ENCODE peak calls at places on chromosomes 13 and 19, in seven cellular contexts. I is hepatocyte, J is H9, M is astrocyte, Q is neural progenitor cell, A is transverse colon, D is AG04450. K is an unnamed sample.
A peak's percentile ranks its signal among the peaks of the same experiment; 100 is the strongest.

GRCh38 chr13:51534075-51534817 is 50.0 kb upstream of the WDFY2 start:
- DNase-seq in I (no peak), J (no peak), M (no peak), Q (no peak), A (peak; percentile 32), D (no peak), K (no peak)

GRCh38 chr19:41940443-41941409 is 12.5 kb upstream of the ERFL start:
- DNase-seq in I (no peak), J (no peak), M (no peak), Q (no peak), A (no peak), D (no peak), K (no peak)

GRCh38 chr13:50991624-50992610 is 82.3 kb downstream of the RNASEH2B start:
- DNase-seq in I (no peak), J (no peak), M (no peak), Q (no peak), A (no peak), D (no peak), K (no peak)

GRCh38 chr13:21674271-21675009 is 3.6 kb downstream of the FGF9 start:
- DNase-seq in I (peak; percentile 62), J (peak; percentile 40), M (no peak), Q (peak; percentile 77), A (peak; percentile 23), D (no peak), K (no peak)

GRCh38 chr13:44826586-44827350 is 162.5 kb downstream of the NUFIP1 start:
- DNase-seq in I (no peak), J (no peak), M (no peak), Q (no peak), A (no peak), D (no peak), K (no peak)

GRCh38 chr19:29549105-29550070 is 23.6 kb downstream of the VSTM2B start:
- DNase-seq in I (no peak), J (peak; percentile 12), M (no peak), Q (no peak), A (no peak), D (no peak), K (no peak)

GRCh38 chr13:80497978-80498377 is 157.1 kb upstream of the SPRY2 start:
- DNase-seq in I (no peak), J (no peak), M (no peak), Q (no peak), A (no peak), D (no peak), K (no peak)

GRCh38 chr13:26971990-26972888 is 199.4 kb downstream of the USP12 start:
- DNase-seq in I (peak; percentile 68), J (peak; percentile 83), M (peak; percentile 6), Q (peak; percentile 58), A (peak; percentile 80), D (no peak), K (peak; percentile 66)

GRCh38 chr13:110713981-110714797 is 689 bp downstream of the ING1 start:
- DNase-seq in I (peak; percentile 74), J (peak; percentile 42), M (no peak), Q (peak; percentile 74), A (peak; percentile 65), D (no peak), K (peak; percentile 92)

GRCh38 chr19:40326201-40326600 is 22.0 kb downstream of the C19orf47 start:
- DNase-seq in I (no peak), J (no peak), M (no peak), Q (no peak), A (no peak), D (no peak), K (no peak)

GRCh38 chr13:75480691-75481175 is 1.2 kb downstream of the TBC1D4 start:
- DNase-seq in I (peak; percentile 60), J (peak; percentile 72), M (peak; percentile 50), Q (peak; percentile 65), A (peak; percentile 77), D (no peak), K (peak; percentile 88)

GRCh38 chr13:78376033-78376432 is 227.3 kb downstream of the POU4F1 start:
- DNase-seq in I (no peak), J (no peak), M (no peak), Q (no peak), A (no peak), D (no peak), K (no peak)

GRCh38 chr13:99978781-99979452 is 2.7 kb upstream of the ZIC2 start:
- DNase-seq in I (peak; percentile 30), J (peak; percentile 91), M (no peak), Q (peak; percentile 92), A (no peak), D (no peak), K (no peak)

GRCh38 chr19:15464394-15465385 is at the start of gene RASAL3:
- DNase-seq in I (no peak), J (peak; percentile 59), M (no peak), Q (no peak), A (peak; percentile 60), D (no peak), K (peak; percentile 61)

GRCh38 chr19:47434088-47434487 is 14.8 kb upstream of the MEIS3 start:
- DNase-seq in I (no peak), J (no peak), M (no peak), Q (no peak), A (no peak), D (no peak), K (no peak)

GRCh38 chr19:49058592-49058991 is 1.0 kb upstream of the CGB7 start:
- DNase-seq in I (no peak), J (peak; percentile 62), M (peak; percentile 30), Q (peak; percentile 29), A (no peak), D (no peak), K (no peak)

GRCh38 chr19:480016-480855 is 16.1 kb upstream of the MADCAM1 start:
- DNase-seq in I (peak; percentile 86), J (peak; percentile 82), M (no peak), Q (peak; percentile 84), A (peak; percentile 77), D (no peak), K (peak; percentile 47)

GRCh38 chr19:1728816-1729567 is 24.3 kb upstream of the ONECUT3 start:
- DNase-seq in I (no peak), J (no peak), M (no peak), Q (no peak), A (no peak), D (no peak), K (no peak)

GRCh38 chr13:73960474-73960873 is 173.7 kb downstream of the KLF12 start:
- DNase-seq in I (no peak), J (no peak), M (no peak), Q (no peak), A (no peak), D (no peak), K (no peak)

GRCh38 chr19:38294090-38294489 is 10.0 kb upstream of the C19orf33 start:
- DNase-seq in I (no peak), J (no peak), M (no peak), Q (no peak), A (no peak), D (no peak), K (no peak)

GRCh38 chr13:109309625-109310363 is 476.6 kb downstream of the IRS2 start:
- DNase-seq in I (peak; percentile 56), J (no peak), M (no peak), Q (no peak), A (no peak), D (no peak), K (no peak)

DNA sequence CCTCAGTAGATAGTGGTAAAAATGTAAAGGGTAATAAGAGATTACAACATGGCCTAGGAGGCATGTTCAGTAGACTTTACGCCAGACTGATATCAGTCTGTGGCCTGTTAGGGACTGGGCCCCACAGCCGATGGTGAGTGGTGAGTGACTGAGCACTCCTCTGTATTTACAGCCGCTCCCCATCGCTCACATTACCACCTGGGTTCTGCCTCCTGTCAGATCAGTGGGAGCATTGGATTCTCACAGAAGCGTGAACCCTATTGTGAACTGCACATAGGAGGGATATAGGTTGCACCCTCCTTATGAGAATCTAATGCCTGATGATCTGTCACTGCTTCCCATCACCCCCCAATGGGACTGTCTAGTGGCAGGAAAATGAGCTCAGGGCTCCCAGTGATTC is 17.9 kb downstream of the NLRP11 start:
- DNase-seq in I (no peak), J (no peak), M (no peak), Q (no peak), A (no peak), D (no peak), K (no peak)
- H3K27me3 ChIP-seq in I (no peaks in the 10 kb centered on the region), J (no peaks in the 10 kb centered on the region), M (no peaks in the 10 kb centered on the region), Q (no peaks in the 10 kb centered on the region), A (peaks cover 3% of the 10 kb centered on the region), D (no peaks in the 10 kb centered on the region), K (no peaks in the 10 kb centered on the region)

GRCh38 chr19:45969676-45970075 is 4.0 kb downstream of the NOVA2 start:
- DNase-seq in I (no peak), J (no peak), M (no peak), Q (no peak), A (no peak), D (no peak), K (no peak)
- H3K27me3 ChIP-seq in I (peaks cover 50% of the 10 kb centered on the region), J (no peaks in the 10 kb centered on the region), M (peaks cover 5% of the 10 kb centered on the region), Q (peaks cover 32% of the 10 kb centered on the region), A (peaks cover 86% of the 10 kb centered on the region), D (peaks cover 47% of the 10 kb centered on the region), K (peaks cover 2% of the 10 kb centered on the region)

DNA sequence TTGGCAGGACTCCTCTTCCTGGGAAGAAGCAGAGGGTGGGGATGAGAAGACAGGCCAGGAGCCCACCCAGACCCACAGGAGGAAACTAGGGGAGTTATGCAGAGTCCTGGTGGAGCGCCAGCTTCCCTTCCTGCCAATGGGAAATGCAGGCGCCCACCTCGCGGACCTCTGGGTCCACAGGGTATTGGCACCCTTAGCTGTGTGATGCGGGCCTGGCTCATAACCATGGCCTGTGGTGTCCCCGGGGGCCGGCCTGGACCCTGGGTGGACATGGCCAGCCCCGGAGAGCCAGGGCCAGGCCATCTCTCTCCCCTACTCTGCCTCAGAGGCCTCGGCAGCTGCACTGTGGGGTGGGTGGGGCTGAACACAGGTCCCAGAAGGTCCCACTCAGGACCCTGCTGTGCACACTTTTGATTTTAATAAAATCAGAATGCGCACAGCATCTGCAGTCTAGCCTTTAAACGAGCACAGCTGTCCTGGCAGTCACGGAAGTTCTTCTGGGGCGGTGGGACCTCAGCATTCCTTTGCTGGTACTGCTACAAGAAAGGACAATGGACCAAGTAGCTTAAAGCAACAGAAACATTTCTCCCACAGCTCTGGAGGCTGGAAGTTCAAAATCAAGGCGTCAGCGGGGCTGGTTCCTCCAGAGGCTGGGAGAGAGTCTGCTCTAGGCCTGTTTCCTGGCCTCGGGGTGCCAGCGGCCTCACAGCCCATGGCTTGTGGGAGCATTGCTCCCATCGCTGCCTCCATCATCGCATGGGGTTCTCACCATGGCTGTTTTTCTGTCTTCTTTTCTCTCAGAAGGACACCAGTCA is 1.8 kb downstream of the F10 start:
- DNase-seq in I (no peak), J (no peak), M (no peak), Q (no peak), A (no peak), D (no peak), K (no peak)
- H3K27me3 ChIP-seq in I (no peaks in the 10 kb centered on the region), J (no peaks in the 10 kb centered on the region), M (peaks cover 3% of the 10 kb centered on the region), Q (no peaks in the 10 kb centered on the region), A (peaks cover 4% of the 10 kb centered on the region), D (peaks cover 11% of the 10 kb centered on the region), K (no peaks in the 10 kb centered on the region)

GRCh38 chr19:6101291-6101690 is 9.0 kb downstream of the RFX2 start:
- DNase-seq in I (no peak), J (no peak), M (peak; percentile 56), Q (no peak), A (no peak), D (no peak), K (no peak)

GRCh38 chr19:6101991-6102390 is 8.3 kb downstream of the RFX2 start:
- DNase-seq in I (no peak), J (no peak), M (no peak), Q (no peak), A (no peak), D (no peak), K (no peak)

GRCh38 chr19:6105444-6105843 is 4.9 kb downstream of the RFX2 start:
- DNase-seq in I (no peak), J (no peak), M (no peak), Q (no peak), A (no peak), D (no peak), K (no peak)

GRCh38 chr19:6103894-6104293 is 6.4 kb downstream of the RFX2 start:
- DNase-seq in I (no peak), J (no peak), M (no peak), Q (no peak), A (no peak), D (no peak), K (no peak)

GRCh38 chr19:6103217-6103644 is 7.1 kb downstream of the RFX2 start:
- DNase-seq in I (no peak), J (no peak), M (peak; percentile 90), Q (no peak), A (peak; percentile 56), D (peak; percentile 56), K (no peak)
- H3K27me3 ChIP-seq in I (no peaks in the 10 kb centered on the region), J (peaks cover 4% of the 10 kb centered on the region), M (no peaks in the 10 kb centered on the region), Q (peaks cover 13% of the 10 kb centered on the region), A (no peaks in the 10 kb centered on the region), D (no peaks in the 10 kb centered on the region), K (no peaks in the 10 kb centered on the region)